ENCODE peak calls at places on chromosomes 5 and 9, in five cellular contexts. R is NB4, F is right atrium auricular region, B is ovary, A is BJ. H is an unnamed sample.
A peak's percentile ranks its signal among the peaks of the same experiment; 100 is the strongest.

GRCh38 chr9:8855046-8855445 is 1055.5 kb upstream of the DMAC1 start:
- DNase-seq in R (no peak), B (no peak), A (no peak), F (no peak), H (no peak)

GRCh38 chr5:41736641-41737040 is 133.6 kb downstream of the OXCT1 start:
- DNase-seq in R (no peak), B (no peak), F (no peak), A (no peak), H (no peak)

GRCh38 chr9:122200960-122201635 is 27.7 kb downstream of the LHX6 start:
- DNase-seq in B (no peak), R (no peak), A (no peak), F (no peak), H (no peak)

GRCh38 chr5:68239485-68239884 is 23.9 kb downstream of the PIK3R1 start:
- DNase-seq in F (peak; percentile 89), B (peak; percentile 70), A (peak; percentile 48), R (peak; percentile 91), H (peak; percentile 52)

GRCh38 chr9:128399851-128400250 is 20.8 kb upstream of the CERCAM start:
- DNase-seq in B (no peak), R (no peak), A (no peak), F (no peak), H (no peak)

GRCh38 chr5:139100825-139101224 is 97.3 kb downstream of the SIL1 start:
- DNase-seq in B (no peak), F (no peak), R (no peak), A (no peak), H (peak; percentile 20)

GRCh38 chr5:95390812-95391492 is at the start of gene FAM81B:
- DNase-seq in B (no peak), R (no peak), F (no peak), A (no peak), H (no peak)

GRCh38 chr5:90528704-90529233 is 615 bp downstream of the LYSMD3 start:
- DNase-seq in F (no peak), A (no peak), B (no peak), R (peak; percentile 31), H (peak; percentile 1)

GRCh38 chr9:93390953-93391515 is 60.5 kb upstream of the FAM120A start:
- DNase-seq in A (no peak), F (no peak), B (no peak), R (no peak), H (no peak)

GRCh38 chr5:97192580-97193421 is 9.8 kb upstream of the RIOK2 start:
- DNase-seq in A (no peak), F (no peak), B (no peak), R (peak; percentile 86), H (no peak)

GRCh38 chr9:70478963-70479641 is 64.6 kb upstream of the KLF9 start:
- DNase-seq in F (peak; percentile 72), R (no peak), A (no peak), B (peak; percentile 57), H (no peak)

GRCh38 chr9:77014597-77015263 is 4.7 kb upstream of the FOXB2 start:
- DNase-seq in F (peak; percentile 46), R (no peak), B (no peak), A (no peak), H (no peak)

GRCh38 chr9:121285835-121286687 is 18.1 kb downstream of the GSN start:
- DNase-seq in R (peak; percentile 26), F (peak; percentile 93), B (peak; percentile 80), A (no peak), H (peak; percentile 52)

GRCh38 chr9:120402741-120403542 is 177.0 kb downstream of the CDK5RAP2 start:
- DNase-seq in A (peak; percentile 88), R (peak; percentile 94), F (no peak), B (no peak), H (peak; percentile 93)

GRCh38 chr5:64619609-64620008 is 70.7 kb upstream of the SHISAL2B start:
- DNase-seq in A (no peak), R (no peak), F (no peak), B (no peak), H (no peak)

GRCh38 chr5:10757043-10757442 is 4.0 kb downstream of the DAP start:
- DNase-seq in R (no peak), B (no peak), A (no peak), F (no peak), H (no peak)
- H3K4me3 ChIP-seq in R (no peak overlapping the region), B (no peak overlapping the region), A (no peak overlapping the region), F (no peak overlapping the region), H (no peak overlapping the region)

GRCh38 chr5:16551628-16552027 is 65.2 kb downstream of the RETREG1 start:
- DNase-seq in A (no peak), B (no peak), R (no peak), F (no peak), H (no peak)

GRCh38 chr5:16548812-16549211 is 68.0 kb downstream of the RETREG1 start:
- DNase-seq in B (no peak), A (no peak), F (no peak), R (no peak), H (no peak)

GRCh38 chr5:16549491-16550233 is 67.1 kb downstream of the RETREG1 start:
- DNase-seq in R (no peak), B (no peak), A (no peak), F (no peak), H (no peak)

GRCh38 chr5:16548115-16548514 is 68.7 kb downstream of the RETREG1 start:
- DNase-seq in B (no peak), A (no peak), R (no peak), F (no peak), H (no peak)

DNA sequence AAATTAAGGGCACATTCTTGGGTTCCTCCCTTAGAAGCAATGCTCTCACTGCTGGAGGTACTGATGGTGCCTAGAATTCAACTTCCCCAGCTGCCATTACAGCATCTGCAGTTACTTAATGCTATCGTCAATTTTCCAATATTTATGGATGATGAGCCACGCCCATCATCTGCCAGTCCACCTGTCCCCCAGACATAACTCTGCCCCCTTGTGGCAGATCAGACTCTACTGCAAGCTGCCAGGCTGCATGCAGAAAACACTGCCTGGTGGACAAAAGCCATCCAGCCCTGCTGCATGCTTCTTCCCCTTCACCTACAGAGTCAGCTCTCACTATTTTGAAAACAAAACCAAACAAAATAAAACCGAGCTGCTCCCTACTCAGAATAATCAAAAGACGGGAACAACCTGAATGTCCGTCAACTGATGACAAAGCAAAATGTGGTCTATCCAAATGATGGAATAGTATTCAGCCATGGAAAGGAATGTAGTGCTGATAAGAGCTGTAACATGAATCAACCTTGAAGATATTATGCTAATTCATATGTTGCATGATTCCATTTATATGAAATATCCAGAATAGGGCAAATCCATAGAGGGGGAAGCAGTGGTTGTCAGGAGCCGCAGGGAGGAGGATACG is 66.4 kb downstream of the RETREG1 start:
- DNase-seq in B (no peak), R (peak; percentile 67), A (no peak), F (no peak), H (no peak)
- TF ChIP-seq CTCF in B (no peak), R (peak; percentile 91), A (peak; percentile 82), F (peak; percentile 67), H (peak; percentile 81)

GRCh38 chr5:6448622-6449464 is at the start of gene UBE2QL1:
- DNase-seq in A (no peak), F (no peak), B (peak; percentile 50), R (no peak), H (no peak)
- H3K4me3 ChIP-seq in A (no peak within 1 kb of the TSS), F (peak within 1 kb of the TSS; percentile 57), B (peak within 1 kb of the TSS; percentile 20), R (no peak within 1 kb of the TSS), H (no peak within 1 kb of the TSS)

GRCh38 chr9:117414220-117414905 is 494 bp downstream of the ASTN2 start:
- DNase-seq in A (no peak), B (no peak), R (no peak), F (no peak), H (no peak)
- TF ChIP-seq CTCF in A (no peak), B (no peak), R (no peak), F (no peak), H (no peak)

GRCh38 chr9:88533951-88534455 is 975 bp upstream of the NXNL2 start:
- DNase-seq in B (peak; percentile 82), A (no peak), F (no peak), R (peak; percentile 75), H (no peak)
- H3K4me3 ChIP-seq in B (peak overlapping the region; percentile 46), A (peak overlapping the region; percentile 78), F (peak overlapping the region; percentile 36), R (peak overlapping the region; percentile 49), H (peak overlapping the region; percentile 68)

DNA sequence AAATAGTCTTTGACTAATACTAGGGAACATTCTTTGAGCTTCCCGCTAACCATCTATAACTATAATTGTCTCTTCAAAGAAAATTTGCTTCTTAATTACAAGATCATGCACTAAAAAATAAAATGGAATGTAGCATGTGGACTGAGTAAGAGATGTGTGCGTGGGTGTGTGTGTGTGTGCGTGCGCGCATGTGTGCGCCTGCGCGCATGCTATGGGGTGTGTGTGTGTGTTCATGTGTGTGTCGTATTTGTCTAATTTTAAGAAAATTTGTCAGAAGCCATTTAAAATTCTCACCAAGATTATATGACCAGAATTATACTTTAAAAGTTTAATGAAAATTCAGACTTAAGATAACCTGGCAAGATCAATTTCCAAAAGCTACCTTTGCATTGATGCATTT is 593.0 kb downstream of the ACTL7B start:
- DNase-seq in R (no peak), F (no peak), A (no peak), B (no peak), H (no peak)
- TF ChIP-seq CTCF in R (no peak), F (no peak), A (no peak), B (no peak), H (no peak)

GRCh38 chr5:132785355-132785754 is 8.3 kb upstream of the SEPTIN8 start:
- DNase-seq in F (no peak), A (no peak), R (no peak), B (no peak), H (no peak)
- H3K4me3 ChIP-seq in F (no peak overlapping the region), A (no peak overlapping the region), R (no peak overlapping the region), B (no peak overlapping the region), H (no peak overlapping the region)

GRCh38 chr5:92909545-92909962 is 671.5 kb downstream of the NR2F1-AS1 start:
- DNase-seq in R (peak; percentile 30), B (no peak), F (no peak), A (no peak), H (no peak)
- TF ChIP-seq CTCF in R (peak; percentile 48), B (no peak), F (peak; percentile 63), A (peak; percentile 43), H (peak; percentile 37)